ENCODE peak calls at places on chromosome 7, in six cellular contexts. K is cardiac fibroblast, Q is neural progenitor cell, H is breast epithelium, E is BJ, Z is GM06990. S is an unnamed sample.

GRCh38 chr7:114574384-114574783 is 159.8 kb downstream of the FOXP2 start:
- DNase-seq in E (no peak), Q (no peak), Z (no peak), K (peak), H (no peak), S (no peak)

GRCh38 chr7:18495412-18496335 is at the start of gene HDAC9:
- DNase-seq in Z (peak), E (no peak), H (no peak), K (peak), Q (peak), S (peak)

GRCh38 chr7:14836571-14837189 is 65.9 kb downstream of the DGKB start:
- DNase-seq in Z (no peak), Q (peak), K (peak), H (no peak), E (peak), S (peak)

GRCh38 chr7:79778786-79779382 is 325.4 kb upstream of the MAGI2 start:
- DNase-seq in Q (no peak), E (peak), Z (no peak), K (peak), H (no peak), S (no peak)

GRCh38 chr7:83643754-83644153 is 5.2 kb downstream of the SEMA3E start:
- DNase-seq in Z (no peak), H (no peak), Q (no peak), E (no peak), K (no peak), S (no peak)

GRCh38 chr7:107506683-107507339 is 37.0 kb downstream of the GPR22 start:
- DNase-seq in E (no peak), Q (no peak), H (peak), K (no peak), Z (no peak), S (no peak)

GRCh38 chr7:20033621-20034200 is 183.5 kb downstream of the MACC1 start:
- DNase-seq in H (no peak), K (peak), E (peak), Q (no peak), Z (no peak), S (no peak)

GRCh38 chr7:103447073-103447960 is 1.3 kb upstream of the SLC26A5 start:
- DNase-seq in E (no peak), H (no peak), Z (peak), Q (peak), K (peak), S (peak)

GRCh38 chr7:100591596-100591995 is 5.5 kb downstream of the FBXO24 start:
- DNase-seq in Q (no peak), H (no peak), E (no peak), Z (no peak), K (no peak), S (no peak)

GRCh38 chr7:143205560-143206293 is 16.1 kb upstream of the TAS2R40 start:
- DNase-seq in H (no peak), Z (no peak), Q (no peak), E (no peak), K (no peak), S (no peak)

GRCh38 chr7:139482662-139483466 is 609 bp downstream of the KLRG2 start:
- DNase-seq in H (no peak), K (no peak), E (no peak), Q (peak), Z (peak), S (peak)

GRCh38 chr7:42197391-42197790 is 39.6 kb downstream of the GLI3 start:
- DNase-seq in Q (peak), Z (no peak), H (no peak), K (peak), E (peak), S (no peak)

GRCh38 chr7:150784120-150784736 is 15.9 kb downstream of the TMEM176B start:
- DNase-seq in Z (no peak), E (no peak), Q (no peak), K (no peak), H (no peak), S (no peak)

GRCh38 chr7:47132471-47132870 is 449.4 kb downstream of the TNS3 start:
- DNase-seq in Q (no peak), K (peak), Z (no peak), E (no peak), H (no peak), S (no peak)

GRCh38 chr7:13851756-13852155 is 137.7 kb downstream of the ETV1 start:
- DNase-seq in E (no peak), K (peak), Z (no peak), Q (peak), H (no peak), S (peak)

GRCh38 chr7:82375713-82376112 is 67.9 kb downstream of the CACNA2D1 start:
- DNase-seq in Q (no peak), K (no peak), H (no peak), E (no peak), Z (no peak), S (no peak)

GRCh38 chr7:133044722-133045473 is 37.0 kb downstream of the CHCHD3 start:
- DNase-seq in K (no peak), Q (peak), Z (no peak), E (no peak), H (no peak), S (no peak)

GRCh38 chr7:50292763-50293162 is 11.8 kb upstream of the IKZF1 start:
- DNase-seq in K (no peak), H (no peak), Z (no peak), Q (no peak), E (no peak), S (no peak)

GRCh38 chr7:91772100-91772794 is 108.3 kb downstream of the MTERF1 start:
- DNase-seq in H (no peak), Z (no peak), Q (no peak), K (peak), E (no peak), S (no peak)

GRCh38 chr7:96144260-96144526 is 177.7 kb downstream of the SLC25A13 start:
- DNase-seq in Q (no peak), E (no peak), Z (no peak), H (no peak), K (no peak), S (no peak)

GRCh38 chr7:2646336-2646679 is 14.5 kb downstream of the TTYH3 start:
- DNase-seq in Z (no peak), H (no peak), E (no peak), K (no peak), Q (no peak), S (no peak)

GRCh38 chr7:2645274-2645868 is 13.6 kb downstream of the TTYH3 start:
- DNase-seq in Z (peak), E (no peak), H (no peak), Q (no peak), K (no peak), S (peak)

GRCh38 chr7:2643386-2644229 is 11.8 kb downstream of the TTYH3 start:
- DNase-seq in K (no peak), Q (no peak), Z (no peak), H (no peak), E (no peak), S (no peak)

GRCh38 chr7:2646680-2647571 is 15.1 kb downstream of the TTYH3 start:
- DNase-seq in Q (peak), E (no peak), Z (no peak), H (no peak), K (no peak), S (no peak)

GRCh38 chr7:2644514-2645273 is 12.9 kb downstream of the TTYH3 start:
- DNase-seq in E (no peak), H (no peak), Z (no peak), K (no peak), Q (no peak), S (no peak)
- H3K4me3 ChIP-seq in E (no peak), H (no peak), Z (no peak), K (no peak), Q (no peak), S (no peak)

GRCh38 chr7:128030999-128031681 is at the start of gene LRRC4:
- DNase-seq in E (no peak), Z (peak), K (peak), Q (peak), H (no peak), S (peak)

GRCh38 chr7:128033246-128033645 is 2.0 kb upstream of the LRRC4 start:
- DNase-seq in E (no peak), Z (no peak), H (no peak), Q (no peak), K (no peak), S (no peak)

GRCh38 chr7:128030263-128030998 is 806 bp downstream of the LRRC4 start:
- DNase-seq in Z (no peak), H (no peak), K (no peak), Q (peak), E (no peak), S (no peak)

GRCh38 chr7:128032605-128033235 is 1.5 kb upstream of the LRRC4 start:
- DNase-seq in K (peak), Z (no peak), E (no peak), Q (no peak), H (no peak), S (peak)

GRCh38 chr7:128031901-128032604 is 816 bp upstream of the LRRC4 start:
- DNase-seq in Z (peak), E (peak), Q (peak), H (no peak), K (peak), S (peak)
- TF ChIP-seq CTCF in Z (no peak), E (peak), Q (peak), H (no peak), K (peak), S (peak)

GRCh38 chr7:87596696-87597095 is 4.0 kb downstream of the ABCB1 start:
- DNase-seq in H (no peak), Q (no peak), K (no peak), E (no peak), Z (no peak), S (no peak)

GRCh38 chr7:87599336-87599735 is 1.3 kb downstream of the ABCB1 start:
- DNase-seq in E (no peak), Z (peak), H (no peak), K (no peak), Q (no peak), S (no peak)

GRCh38 chr7:87596136-87596535 is 4.5 kb downstream of the ABCB1 start:
- DNase-seq in Q (no peak), K (no peak), Z (no peak), H (no peak), E (no peak), S (no peak)

GRCh38 chr7:87600130-87601124 is at the start of gene ABCB1:
- DNase-seq in Q (peak), K (peak), Z (peak), E (no peak), H (peak), S (peak)

GRCh38 chr7:87598234-87599009 is 2.3 kb downstream of the ABCB1 start:
- DNase-seq in K (no peak), Q (no peak), E (no peak), H (no peak), Z (no peak), S (no peak)
- H3K4me3 ChIP-seq in K (no peak), Q (no peak), E (no peak), H (no peak), Z (no peak), S (no peak)

DNA sequence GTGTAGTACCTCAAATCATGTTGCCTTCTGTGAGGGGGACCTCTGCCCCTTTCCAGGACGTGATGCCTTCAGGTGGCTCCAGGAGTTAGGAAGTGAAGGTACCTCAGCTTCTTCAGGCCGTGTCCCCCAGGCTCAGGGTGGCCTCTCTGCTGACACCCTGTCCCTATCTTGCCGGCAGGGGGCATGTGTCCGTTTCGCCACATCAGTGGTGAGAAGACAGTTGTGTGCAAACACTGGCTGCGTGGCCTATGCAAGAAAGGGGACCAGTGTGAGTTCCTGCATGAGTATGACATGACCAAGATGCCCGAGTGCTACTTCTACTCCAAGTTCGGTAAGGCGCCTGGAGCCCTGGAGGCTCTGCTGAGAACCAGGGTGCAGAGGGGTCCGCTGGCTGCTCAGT is 9.2 kb downstream of the CPSF4 start:
- DNase-seq in E (no peak), K (no peak), Z (no peak), H (no peak), Q (no peak), S (no peak)
- TF ChIP-seq CTCF in E (peak), K (no peak), Z (no peak), H (no peak), Q (peak), S (no peak)

GRCh38 chr7:23332881-23333612 is 33.9 kb downstream of the MALSU1 start:
- DNase-seq in H (no peak), Q (no peak), Z (no peak), E (peak), K (peak), S (peak)

GRCh38 chr7:23331132-23331531 is 32.0 kb downstream of the MALSU1 start:
- DNase-seq in K (no peak), H (no peak), Z (no peak), E (no peak), Q (no peak), S (no peak)

GRCh38 chr7:23333671-23334246 is 34.6 kb downstream of the MALSU1 start:
- DNase-seq in Z (no peak), H (no peak), E (peak), Q (no peak), K (peak), S (peak)

GRCh38 chr7:23334482-23335056 is 35.4 kb downstream of the MALSU1 start:
- DNase-seq in Q (no peak), Z (no peak), H (peak), E (peak), K (peak), S (peak)

GRCh38 chr7:23332193-23332592 is 33.1 kb downstream of the MALSU1 start:
- DNase-seq in E (no peak), Z (no peak), K (no peak), H (no peak), Q (no peak), S (no peak)
- H3K4me3 ChIP-seq in E (no peak), Z (no peak), K (no peak), H (no peak), Q (no peak), S (no peak)

GRCh38 chr7:155267436-155267835 is 30.2 kb upstream of the INSIG1 start:
- DNase-seq in Q (no peak), H (no peak), K (no peak), E (no peak), Z (no peak), S (no peak)

GRCh38 chr7:155266440-155266839 is 31.2 kb upstream of the INSIG1 start:
- DNase-seq in Q (no peak), H (no peak), E (no peak), K (no peak), Z (no peak), S (no peak)

GRCh38 chr7:155265960-155266359 is 31.7 kb upstream of the INSIG1 start:
- DNase-seq in Z (no peak), Q (no peak), H (no peak), E (no peak), K (no peak), S (no peak)

GRCh38 chr7:155268211-155268610 is 29.5 kb upstream of the INSIG1 start:
- DNase-seq in Z (no peak), E (no peak), K (no peak), Q (no peak), H (no peak), S (no peak)

GRCh38 chr7:155267023-155267422 is 30.7 kb upstream of the INSIG1 start:
- DNase-seq in E (no peak), H (no peak), Q (no peak), K (no peak), Z (no peak), S (no peak)
- TF ChIP-seq CTCF in E (no peak), H (no peak), Q (no peak), K (no peak), Z (no peak), S (no peak)

GRCh38 chr7:116028808-116029207 is 1.8 kb downstream of the TFEC start:
- DNase-seq in K (no peak), Q (no peak), H (no peak), Z (no peak), E (no peak), S (no peak)
- H3K4me3 ChIP-seq in K (no peak), Q (no peak), H (no peak), Z (no peak), E (no peak), S (no peak)

GRCh38 chr7:73648593-73649332 is 18.9 kb upstream of the VPS37D start:
- DNase-seq in H (no peak), E (no peak), Q (no peak), Z (no peak), K (no peak), S (no peak)

GRCh38 chr7:73646785-73647724 is 20.6 kb upstream of the VPS37D start:
- DNase-seq in E (no peak), H (no peak), Q (no peak), K (no peak), Z (no peak), S (no peak)

GRCh38 chr7:73650524-73650923 is 17.1 kb upstream of the VPS37D start:
- DNase-seq in H (no peak), K (no peak), Q (no peak), Z (no peak), E (no peak), S (no peak)

GRCh38 chr7:73645643-73646182 is 21.4 kb upstream of the MLXIPL start:
- DNase-seq in Z (no peak), E (no peak), H (no peak), K (no peak), Q (no peak), S (no peak)

DNA sequence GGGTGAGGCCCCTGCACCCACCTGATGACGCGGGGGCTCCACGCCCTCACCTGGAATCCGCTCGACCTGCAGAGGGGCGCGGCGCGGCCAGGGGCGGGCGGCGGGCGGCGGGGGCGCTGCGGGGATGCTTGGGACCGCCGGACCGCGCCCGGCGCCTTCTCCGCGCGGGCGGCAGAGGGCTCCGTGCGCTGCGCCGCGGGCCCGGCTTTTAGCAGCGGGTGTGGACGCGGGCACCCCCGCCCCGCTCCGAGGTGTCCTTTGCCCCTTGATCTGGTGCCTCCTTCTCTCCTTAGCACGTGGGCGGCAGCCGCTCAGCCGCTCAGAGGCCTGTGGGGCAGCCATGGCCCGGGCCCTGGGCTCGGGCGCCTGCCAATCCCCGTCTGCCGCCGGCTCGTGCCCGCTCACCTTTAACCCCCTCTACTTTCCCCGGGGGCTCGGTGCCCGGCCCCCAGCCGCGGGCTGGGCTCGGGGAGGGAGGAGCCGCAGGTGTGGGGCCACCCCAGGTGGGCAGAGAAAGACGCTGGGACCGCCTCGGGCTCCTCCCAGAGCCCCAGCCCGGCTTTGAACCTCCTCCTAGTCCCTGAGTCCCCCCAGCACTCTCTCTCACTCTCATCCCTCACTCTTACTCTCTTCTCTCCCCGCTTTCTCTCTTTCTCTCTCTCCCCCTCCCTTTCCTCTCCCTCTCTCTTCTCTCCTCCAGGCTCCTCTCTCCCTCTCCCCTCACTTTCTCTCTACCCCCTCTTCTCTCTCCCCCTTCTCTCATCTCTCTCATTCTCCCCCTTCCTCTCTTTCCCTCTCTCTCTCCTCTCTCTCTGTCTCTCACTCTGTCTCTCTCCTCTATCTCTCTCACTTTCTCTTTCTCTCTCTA is 19.7 kb upstream of the VPS37D start:
- DNase-seq in Q (peak), H (no peak), Z (no peak), K (no peak), E (no peak), S (no peak)
- TF ChIP-seq CTCF in Q (peak), H (no peak), Z (no peak), K (no peak), E (no peak), S (peak)

DNA sequence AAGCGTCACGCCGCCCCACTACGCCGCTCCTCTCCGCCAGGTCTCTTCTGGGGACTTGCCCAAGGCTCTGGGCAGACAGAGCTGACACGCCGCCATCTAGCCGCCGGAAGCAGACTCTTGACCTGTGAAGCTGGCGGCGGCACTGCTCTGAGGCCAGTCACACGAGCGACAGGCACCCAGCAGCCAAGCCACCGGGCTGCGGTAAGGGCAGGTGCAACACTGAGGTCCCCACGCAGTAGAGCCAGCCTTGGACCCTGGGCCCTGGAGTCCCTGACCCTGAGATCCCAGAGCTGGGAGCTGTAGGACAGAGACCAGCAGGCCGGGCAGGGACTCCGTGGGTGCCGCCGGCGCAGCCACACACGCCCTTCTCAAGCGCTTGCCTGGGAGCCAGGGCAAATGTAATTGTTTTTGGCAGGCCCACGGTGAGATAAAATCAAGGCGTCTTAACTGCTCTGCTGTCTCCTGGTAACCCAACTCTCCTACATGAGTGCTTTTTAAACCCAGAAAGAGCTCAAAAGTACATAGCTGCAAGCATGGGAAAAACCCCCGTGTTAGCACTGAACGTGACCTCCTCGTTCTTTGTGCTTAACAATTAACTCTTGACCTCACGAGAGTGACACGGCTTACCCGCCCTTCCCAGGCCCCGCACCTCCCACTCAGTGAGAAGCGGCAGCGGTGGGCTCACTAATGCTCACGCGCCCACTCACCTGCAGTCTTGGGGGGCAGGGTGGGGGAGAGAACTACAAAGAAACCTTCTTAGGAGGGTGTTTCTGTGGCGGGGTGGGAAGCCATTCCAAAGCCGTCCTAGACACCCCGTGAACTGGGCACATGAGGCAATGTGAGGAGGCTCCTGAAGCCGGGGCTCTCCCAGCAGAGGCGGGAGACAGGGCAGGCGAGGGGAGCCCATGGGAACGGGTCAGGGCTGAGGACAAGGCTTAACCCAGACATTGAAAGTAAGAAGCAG is 8.5 kb downstream of the GPER1 start:
- DNase-seq in E (no peak), Q (no peak), Z (no peak), H (peak), K (no peak), S (no peak)
- H3K4me3 ChIP-seq in E (no peak), Q (no peak), Z (no peak), H (peak), K (no peak), S (no peak)

S was measured in A673.